ENCODE peak calls at places on chromosomes 4 and X, in seven cellular contexts. M, P, V, Q, D, A and R are unnamed samples. For H3K4me1, the result is how much of the 10 kb centered on the place peaks cover.

GRCh38 chr4:75637176-75637575 is 6.8 kb upstream of the CDKL2 start:
- DNase-seq in M (no peak), P (no peak), V (no peak), Q (no peak), D (no peak), A (no peak), R (no peak)

GRCh38 chr4:37392540-37393255 is 148.2 kb downstream of the NWD2 start:
- DNase-seq in M (no peak), P (peak), V (no peak), Q (peak), D (peak), A (no peak), R (peak)

GRCh38 chrX:114344756-114345155 is 239.1 kb upstream of the HTR2C start:
- DNase-seq in M (peak), P (no peak), V (no peak), Q (peak), D (no peak), A (no peak), R (no peak)

GRCh38 chrX:152824841-152825374 is 5.6 kb downstream of the CETN2 start:
- DNase-seq in M (no peak), P (no peak), V (no peak), Q (no peak), D (no peak), A (no peak), R (no peak)

GRCh38 chrX:153319295-153319694 is 2.3 kb downstream of the PNMA6F start:
- DNase-seq in M (no peak), P (no peak), V (no peak), Q (no peak), D (no peak), A (no peak), R (no peak)

GRCh38 chr4:40292313-40292759 is 42.8 kb upstream of the CHRNA9 start:
- DNase-seq in M (peak), P (no peak), V (no peak), Q (peak), D (no peak), A (no peak), R (no peak)

GRCh38 chr4:158796370-158797140 is 27.7 kb downstream of the FNIP2 start:
- DNase-seq in M (no peak), P (no peak), V (no peak), Q (no peak), D (peak), A (no peak), R (no peak)

GRCh38 chrX:150680974-150681373 is 12.2 kb upstream of the MTMR1 start:
- DNase-seq in M (peak), P (no peak), V (no peak), Q (peak), D (peak), A (no peak), R (no peak)

GRCh38 chrX:77622233-77622632 is 163.8 kb downstream of the ATRX start:
- DNase-seq in M (no peak), P (no peak), V (no peak), Q (no peak), D (no peak), A (no peak), R (no peak)

GRCh38 chrX:134244043-134244442 is 7.1 kb downstream of the CCDC160 start:
- DNase-seq in M (no peak), P (no peak), V (no peak), Q (peak), D (no peak), A (no peak), R (no peak)

GRCh38 chrX:39966186-39966585 is 131.6 kb downstream of the BCOR start:
- DNase-seq in M (no peak), P (no peak), V (no peak), Q (no peak), D (no peak), A (no peak), R (no peak)

GRCh38 chr4:182231080-182231479 is 12.1 kb upstream of the TENM3 start:
- DNase-seq in M (no peak), P (no peak), V (no peak), Q (no peak), D (no peak), A (no peak), R (no peak)

GRCh38 chr4:110484767-110485166 is 8.8 kb downstream of the ENPEP start:
- DNase-seq in M (no peak), P (no peak), V (no peak), Q (peak), D (no peak), A (no peak), R (peak)

GRCh38 chr4:8761167-8761823 is 110.3 kb downstream of the HMX1 start:
- DNase-seq in M (no peak), P (no peak), V (no peak), Q (no peak), D (no peak), A (no peak), R (no peak)
- H3K4me1 ChIP-seq in M (under half), P (under half), V (under half), Q (under half), D (under half), A (under half), R (under half)

GRCh38 chr4:132958457-132959263 is 190.4 kb upstream of the PCDH10 start:
- DNase-seq in M (no peak), P (no peak), V (no peak), Q (no peak), D (no peak), A (peak), R (no peak)

GRCh38 chr4:132955146-132955545 is 193.9 kb upstream of the PCDH10 start:
- DNase-seq in M (no peak), P (no peak), V (no peak), Q (no peak), D (no peak), A (no peak), R (no peak)

DNA sequence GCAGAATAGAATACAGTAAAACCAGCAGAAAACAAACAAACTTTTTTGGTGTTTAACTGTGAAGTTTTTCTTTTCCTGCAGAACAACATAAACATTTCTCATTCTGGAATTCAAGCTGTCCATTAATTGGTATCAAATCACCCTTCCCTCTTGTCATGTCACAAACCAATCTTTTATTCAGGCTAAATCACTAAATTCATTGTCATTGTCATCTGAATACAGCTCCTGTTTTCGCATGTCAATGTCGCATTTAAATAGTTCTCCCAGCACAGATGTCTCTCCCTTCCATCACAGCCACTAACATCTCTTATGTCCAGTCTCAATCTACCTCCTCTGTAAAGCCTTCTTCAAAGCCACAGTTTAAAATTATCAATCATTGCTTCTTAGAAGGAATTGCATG is 192.1 kb upstream of the PCDH10 start:
- DNase-seq in M (no peak), P (no peak), V (no peak), Q (no peak), D (no peak), A (no peak), R (no peak)
- H3K27ac ChIP-seq in M (no peak), P (no peak), V (no peak), Q (no peak), D (no peak), A (no peak), R (no peak)

DNA sequence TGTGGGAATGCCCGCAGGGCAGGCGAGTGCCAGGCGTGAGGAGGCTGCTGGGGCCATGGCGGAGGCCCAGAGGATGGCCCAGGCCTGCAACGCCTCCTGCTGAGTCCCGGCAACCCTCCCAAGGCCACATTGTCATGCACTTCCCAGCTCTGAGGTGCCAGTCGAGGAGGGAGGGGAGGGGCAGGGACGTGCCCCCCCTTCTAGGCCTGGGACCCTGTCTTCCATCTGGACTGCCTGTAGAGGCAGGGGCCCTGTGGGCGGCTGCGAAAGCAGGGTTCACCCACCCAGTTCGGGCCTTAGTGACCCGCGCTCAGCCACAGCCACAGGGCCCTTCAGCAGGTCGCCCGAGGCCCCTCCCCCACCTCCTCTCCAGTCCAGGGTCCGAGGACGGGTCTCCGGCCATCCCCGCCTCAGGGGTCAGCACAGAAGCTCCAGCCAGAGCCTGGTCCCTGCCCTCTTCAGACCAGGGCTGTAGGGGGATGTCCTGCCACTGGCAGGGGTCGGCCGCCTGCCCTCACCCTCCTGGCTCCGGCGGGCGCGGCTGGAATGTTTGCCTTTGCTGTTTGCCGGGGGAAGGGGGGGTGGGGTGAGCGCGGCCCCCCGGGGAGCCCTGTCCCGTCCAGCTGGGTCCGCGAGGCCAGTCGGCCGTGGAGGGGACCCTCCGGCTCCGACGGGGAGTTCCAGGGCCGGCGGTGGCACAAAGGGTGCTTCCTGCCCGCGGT is 26.6 kb upstream of the FGFR3 start:
- DNase-seq in M (no peak), P (no peak), V (no peak), Q (no peak), D (peak), A (no peak), R (no peak)
- TF ChIP-seq POLR2A in M (no peak), P (no peak), V (no peak), Q (no peak), D (no peak), A (no peak), R (no peak)

GRCh38 chrX:19774905-19775304 is 112.5 kb downstream of the SH3KBP1 start:
- DNase-seq in M (no peak), P (no peak), V (no peak), Q (no peak), D (no peak), A (no peak), R (no peak)
- H3K4me1 ChIP-seq in M (under half), P (under half), V (under half), Q (under half), D (under half), A (under half), R (under half)

GRCh38 chr4:76831475-76832390 is 66.2 kb downstream of the SOWAHB start:
- DNase-seq in M (no peak), P (no peak), V (no peak), Q (peak), D (no peak), A (no peak), R (no peak)
- H3K27ac ChIP-seq in M (peak), P (peak), V (peak), Q (peak), D (no peak), A (peak), R (peak)

DNA sequence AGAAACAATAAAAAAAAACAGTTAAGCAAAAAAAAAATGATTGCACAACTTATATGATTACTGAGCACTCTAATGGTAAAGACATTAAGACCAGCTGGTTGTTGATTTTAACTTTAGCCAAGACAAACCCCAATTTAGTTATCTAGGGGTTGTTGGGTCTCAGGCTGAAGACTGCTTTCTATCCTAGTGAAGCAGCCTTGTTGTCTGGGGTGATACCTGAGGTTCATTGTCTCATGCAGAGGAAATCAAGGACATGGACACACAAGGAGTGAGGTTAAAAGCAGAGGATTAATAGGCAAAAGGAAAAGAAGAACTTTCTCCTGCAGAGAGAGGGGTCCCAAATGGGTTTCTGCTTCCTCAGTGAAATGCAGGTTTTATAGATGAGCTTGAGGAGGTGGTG is 40.0 kb upstream of the CYP2U1 start:
- DNase-seq in M (no peak), P (no peak), V (no peak), Q (no peak), D (no peak), A (no peak), R (no peak)
- TF ChIP-seq POLR2A in M (no peak), P (no peak), V (no peak), Q (no peak), D (no peak), A (no peak), R (no peak)

GRCh38 chr4:2852481-2852881 is 8.8 kb downstream of the ADD1 start:
- DNase-seq in M (peak), P (no peak), V (peak), Q (no peak), D (peak), A (no peak), R (no peak)
- H3K4me1 ChIP-seq in M (under half), P (half or more), V (under half), Q (under half), D (half or more), A (half or more), R (under half)

GRCh38 chrX:23804578-23804977 is 21.6 kb downstream of the SAT1 start:
- DNase-seq in M (no peak), P (no peak), V (no peak), Q (no peak), D (no peak), A (no peak), R (no peak)
- H3K27ac ChIP-seq in M (no peak), P (peak), V (no peak), Q (peak), D (no peak), A (no peak), R (peak)

DNA sequence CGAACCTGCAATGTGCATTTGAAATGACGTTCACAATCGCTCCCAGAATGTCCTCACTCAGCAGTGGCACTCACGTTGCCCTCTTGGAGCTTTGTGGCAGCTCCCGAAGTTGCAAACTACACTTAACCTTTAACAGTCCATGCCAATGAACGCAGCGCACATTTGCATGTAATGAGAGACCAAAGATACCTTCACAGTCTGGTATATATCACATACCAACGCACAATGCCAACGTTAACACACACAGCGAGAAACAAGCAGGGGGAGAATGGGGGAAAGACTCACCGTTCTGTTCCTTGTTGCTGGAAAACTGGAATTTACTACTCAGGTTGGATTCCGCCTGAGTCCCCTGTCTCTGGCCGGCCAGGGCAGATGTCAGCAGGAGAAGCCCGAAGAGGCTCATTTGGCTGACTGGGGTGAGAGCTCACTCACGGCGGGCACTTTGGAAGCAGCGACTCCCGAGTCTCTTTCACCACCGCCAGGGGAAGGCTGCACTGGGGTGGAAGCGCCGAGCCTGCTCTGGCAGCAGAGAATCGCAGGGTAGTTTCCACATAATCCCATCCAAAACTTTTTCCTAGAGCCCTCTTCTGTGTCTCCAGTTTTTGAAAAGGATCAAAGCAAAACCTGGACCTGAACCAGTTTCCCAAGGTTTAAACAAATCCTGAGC is 965 bp downstream of the PDGFC start:
- DNase-seq in M (no peak), P (peak), V (no peak), Q (peak), D (peak), A (peak), R (peak)
- TF ChIP-seq POLR2A in M (no peak), P (no peak), V (peak), Q (no peak), D (peak), A (no peak), R (no peak)

GRCh38 chrX:6227445-6227820 is 1.2 kb downstream of the NLGN4X start:
- DNase-seq in M (no peak), P (no peak), V (no peak), Q (no peak), D (no peak), A (no peak), R (no peak)
- H3K4me1 ChIP-seq in M (under half), P (under half), V (under half), Q (under half), D (under half), A (under half), R (under half)